ENCODE peak calls at places on chromosomes 2 and 18, in ten cellular contexts. X is naive thymus-derived CD4-positive, alpha-beta T cell; Q is Peyer's patch; W is lower lobe of right lung; P is colonic mucosa; N is PC-9; T is GM23338; F is uterus; U is HL-60; E is esophagus squamous epithelium. K is an unnamed sample.

GRCh38 chr2:191696001-191696400 is 18.1 kb downstream of the NABP1 start:
- DNase-seq in X (no peak), Q (no peak), W (no peak), P (peak), N (no peak), T (no peak), F (no peak), U (no peak), E (no peak), K (no peak)

GRCh38 chr2:55045685-55046221 is 4.5 kb downstream of the RTN4 start:
- DNase-seq in X (no peak), Q (no peak), W (no peak), P (no peak), N (no peak), T (no peak), F (no peak), U (no peak), E (no peak), K (no peak)

GRCh38 chr2:38554973-38555595 is 47.6 kb downstream of the HNRNPLL start:
- DNase-seq in X (no peak), Q (no peak), W (no peak), P (no peak), N (no peak), T (peak), F (no peak), U (no peak), E (no peak), K (no peak)

GRCh38 chr2:37721219-37721600 is 49.8 kb upstream of the CDC42EP3 start:
- DNase-seq in X (no peak), Q (no peak), W (no peak), P (no peak), N (no peak), T (no peak), F (no peak), U (no peak), E (no peak), K (no peak)

GRCh38 chr2:33020883-33021282 is 74.1 kb downstream of the LTBP1 start:
- DNase-seq in X (no peak), Q (no peak), W (no peak), P (no peak), N (no peak), T (no peak), F (no peak), U (no peak), E (no peak), K (no peak)

GRCh38 chr2:225090746-225091145 is 48.5 kb upstream of the DOCK10 start:
- DNase-seq in X (no peak), Q (no peak), W (no peak), P (no peak), N (no peak), T (no peak), F (no peak), U (no peak), E (no peak), K (no peak)

GRCh38 chr2:164430166-164430783 is 191.0 kb downstream of the GRB14 start:
- DNase-seq in X (no peak), Q (no peak), W (no peak), P (peak), N (no peak), T (peak), F (no peak), U (no peak), E (no peak), K (no peak)

GRCh38 chr2:24813645-24814257 is 20.5 kb downstream of the CENPO start:
- DNase-seq in X (no peak), Q (no peak), W (no peak), P (peak), N (no peak), T (no peak), F (peak), U (no peak), E (no peak), K (no peak)

GRCh38 chr2:84906108-84906899 is 848 bp downstream of the TMSB10 start:
- DNase-seq in X (peak), Q (peak), W (peak), P (peak), N (no peak), T (no peak), F (no peak), U (no peak), E (no peak), K (peak)

GRCh38 chr2:60356346-60356745 is 197.1 kb downstream of the BCL11A start:
- DNase-seq in X (no peak), Q (no peak), W (no peak), P (no peak), N (no peak), T (no peak), F (no peak), U (no peak), E (no peak), K (no peak)

GRCh38 chr18:31672628-31673027 is 11.8 kb downstream of the B4GALT6 start:
- DNase-seq in X (no peak), Q (no peak), W (no peak), P (no peak), N (no peak), T (no peak), F (no peak), U (no peak), E (no peak), K (no peak)

GRCh38 chr18:74282359-74283254 is 9.2 kb downstream of the CYB5A start:
- DNase-seq in X (no peak), Q (no peak), W (no peak), P (peak), N (peak), T (peak), F (no peak), U (no peak), E (no peak), K (no peak)

GRCh38 chr2:240871071-240871958 is 2.7 kb downstream of the AGXT start:
- DNase-seq in X (no peak), Q (peak), W (peak), P (no peak), N (no peak), T (no peak), F (no peak), U (no peak), E (no peak), K (no peak)

GRCh38 chr2:200810252-200810650 is 1.5 kb upstream of the BZW1 start:
- DNase-seq in X (no peak), Q (no peak), W (no peak), P (peak), N (peak), T (no peak), F (no peak), U (peak), E (no peak), K (no peak)

GRCh38 chr2:173355132-173355865 is 627 bp downstream of the CDCA7 start:
- DNase-seq in X (no peak), Q (peak), W (peak), P (peak), N (peak), T (peak), F (peak), U (peak), E (no peak), K (peak)

GRCh38 chr18:24078391-24078790 is 60.5 kb upstream of the CABYR start:
- DNase-seq in X (no peak), Q (no peak), W (no peak), P (no peak), N (no peak), T (no peak), F (no peak), U (no peak), E (no peak), K (no peak)

GRCh38 chr18:25678226-25678625 is 326.3 kb upstream of the ZNF521 start:
- DNase-seq in X (no peak), Q (no peak), W (no peak), P (no peak), N (no peak), T (no peak), F (no peak), U (no peak), E (no peak), K (no peak)

GRCh38 chr2:19687260-19687659 is 214.5 kb downstream of the TTC32 start:
- DNase-seq in X (no peak), Q (no peak), W (no peak), P (no peak), N (no peak), T (no peak), F (no peak), U (no peak), E (no peak), K (no peak)

GRCh38 chr2:189570565-189570964 is 10.0 kb downstream of the SLC40A1 start:
- DNase-seq in X (no peak), Q (no peak), W (no peak), P (no peak), N (no peak), T (no peak), F (no peak), U (no peak), E (no peak), K (no peak)

GRCh38 chr2:38030590-38031326 is 45.2 kb downstream of the CYP1B1 start:
- DNase-seq in X (no peak), Q (no peak), W (no peak), P (no peak), N (no peak), T (no peak), F (peak), U (no peak), E (no peak), K (no peak)

GRCh38 chr18:24413148-24413547 is 13.3 kb upstream of the IMPACT start:
- DNase-seq in X (no peak), Q (no peak), W (no peak), P (no peak), N (no peak), T (peak), F (no peak), U (no peak), E (no peak), K (no peak)

GRCh38 chr18:3238742-3239141 is 8.9 kb upstream of the MYL12A start:
- DNase-seq in X (no peak), Q (no peak), W (no peak), P (no peak), N (no peak), T (no peak), F (no peak), U (no peak), E (no peak), K (no peak)

GRCh38 chr2:218953366-218953954 is 6.0 kb upstream of the CDK5R2 start:
- DNase-seq in X (no peak), Q (no peak), W (no peak), P (no peak), N (no peak), T (peak), F (no peak), U (no peak), E (no peak), K (no peak)

GRCh38 chr2:62306751-62307468 is 111.0 kb downstream of the B3GNT2 start:
- DNase-seq in X (no peak), Q (no peak), W (no peak), P (peak), N (peak), T (no peak), F (peak), U (peak), E (no peak), K (peak)

GRCh38 chr2:105038383-105039061 is 653 bp downstream of the MRPS9 start:
- DNase-seq in X (no peak), Q (no peak), W (no peak), P (peak), N (no peak), T (peak), F (peak), U (no peak), E (no peak), K (peak)

GRCh38 chr2:32231959-32232358 is 32.7 kb downstream of the NLRC4 start:
- DNase-seq in X (no peak), Q (no peak), W (no peak), P (no peak), N (peak), T (no peak), F (no peak), U (no peak), E (no peak), K (no peak)

GRCh38 chr18:55324166-55324565 is 263.8 kb downstream of the TCF4 start:
- DNase-seq in X (no peak), Q (no peak), W (no peak), P (no peak), N (no peak), T (no peak), F (no peak), U (no peak), E (no peak), K (no peak)

GRCh38 chr18:23703057-23703986 is 14.1 kb downstream of the LAMA3 start:
- DNase-seq in X (peak), Q (no peak), W (no peak), P (peak), N (peak), T (peak), F (peak), U (peak), E (no peak), K (peak)

GRCh38 chr18:23573948-23574431 is 12.3 kb downstream of the NPC1 start:
- DNase-seq in X (no peak), Q (no peak), W (peak), P (no peak), N (peak), T (peak), F (peak), U (no peak), E (no peak), K (peak)

GRCh38 chr2:219688560-219689445 is 61.4 kb downstream of the SLC4A3 start:
- DNase-seq in X (no peak), Q (no peak), W (no peak), P (no peak), N (peak), T (no peak), F (peak), U (no peak), E (no peak), K (no peak)

GRCh38 chr2:84732897-84733778 is 147.7 kb downstream of the TRABD2A start:
- DNase-seq in X (no peak), Q (no peak), W (no peak), P (no peak), N (no peak), T (no peak), F (no peak), U (no peak), E (no peak), K (no peak)

GRCh38 chr2:144860421-144860820 is 340.5 kb upstream of the ZEB2 start:
- DNase-seq in X (no peak), Q (no peak), W (no peak), P (no peak), N (no peak), T (no peak), F (no peak), U (no peak), E (no peak), K (no peak)

GRCh38 chr2:31129835-31130561 is 8.2 kb downstream of the GALNT14 start:
- DNase-seq in X (no peak), Q (no peak), W (no peak), P (no peak), N (no peak), T (peak), F (no peak), U (no peak), E (no peak), K (no peak)

GRCh38 chr2:64646007-64646880 is 7.5 kb downstream of the SERTAD2 start:
- DNase-seq in X (peak), Q (peak), W (peak), P (peak), N (peak), T (peak), F (peak), U (peak), E (no peak), K (peak)

GRCh38 chr2:72969706-72970105 is 52.4 kb downstream of the EMX1 start:
- DNase-seq in X (no peak), Q (no peak), W (no peak), P (no peak), N (no peak), T (no peak), F (no peak), U (no peak), E (no peak), K (no peak)

GRCh38 chr18:2986150-2986865 is 26.6 kb downstream of the LPIN2 start:
- DNase-seq in X (no peak), Q (no peak), W (no peak), P (no peak), N (no peak), T (no peak), F (no peak), U (no peak), E (no peak), K (no peak)

GRCh38 chr18:23880931-23881330 is 133.6 kb upstream of the TTC39C start:
- DNase-seq in X (no peak), Q (no peak), W (no peak), P (no peak), N (no peak), T (no peak), F (no peak), U (no peak), E (no peak), K (no peak)

GRCh38 chr2:160411955-160412354 is 81.7 kb downstream of the RBMS1 start:
- DNase-seq in X (no peak), Q (no peak), W (no peak), P (no peak), N (no peak), T (no peak), F (no peak), U (no peak), E (no peak), K (no peak)
- H3K27ac ChIP-seq in X (peak), Q (no peak), W (peak), P (no peak), N (peak), T (no peak), F (peak), U (no peak), E (peak), K (peak)

DNA sequence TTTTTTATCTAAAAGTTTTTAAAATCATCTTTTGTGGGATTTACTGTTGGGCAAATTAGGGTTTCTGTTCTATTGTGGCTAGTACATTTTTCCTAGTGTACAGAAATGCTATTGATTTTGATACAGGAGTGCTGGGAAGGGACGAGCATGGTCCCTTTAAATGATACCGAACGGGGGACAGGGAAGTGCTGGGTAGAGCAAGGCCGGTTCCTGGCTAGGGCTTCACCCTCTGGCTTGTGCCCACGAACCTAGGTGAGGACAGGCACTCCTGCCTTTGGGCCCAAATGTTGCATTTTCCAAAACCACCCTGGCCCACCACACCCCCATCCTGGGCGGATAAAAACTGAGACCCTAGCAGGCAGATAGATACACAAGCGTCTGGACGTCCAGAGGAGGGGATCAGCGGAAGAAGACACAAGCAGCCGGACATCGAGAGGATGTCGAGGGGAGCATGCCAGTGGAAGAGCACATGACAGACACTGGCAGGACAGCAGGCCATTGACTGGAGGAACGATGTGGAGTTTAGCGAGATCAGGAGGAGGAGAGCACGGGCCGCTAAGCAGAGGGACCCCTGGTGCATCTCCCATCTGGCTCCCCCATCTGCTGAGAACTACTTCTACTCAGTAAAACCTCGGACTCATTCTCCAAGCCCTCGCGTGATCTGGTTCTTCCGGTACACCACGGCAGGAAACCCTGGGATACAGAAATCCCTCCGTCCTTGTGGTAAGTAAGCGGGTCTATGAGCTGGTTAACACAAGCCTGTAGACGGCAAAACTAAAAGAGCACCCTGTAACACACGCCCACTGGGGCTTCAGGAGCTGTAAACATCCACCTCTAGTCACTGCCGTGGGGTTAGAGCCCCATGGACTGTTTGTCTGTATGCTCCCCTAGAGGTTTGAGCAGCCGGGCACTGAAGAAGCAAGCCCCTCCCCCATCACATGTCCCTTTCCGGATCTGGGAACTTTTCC is 13.5 kb upstream of the CALCRL start:
- DNase-seq in X (no peak), Q (peak), W (peak), P (no peak), N (no peak), T (peak), F (no peak), U (no peak), E (no peak), K (no peak)
- H3K4me3 ChIP-seq in X (no peak), Q (peak), W (peak), P (no peak), N (no peak), T (peak), F (peak), U (no peak), E (peak), K (no peak)

GRCh38 chr2:150472122-150472899 is 15.2 kb downstream of the RND3 start:
- DNase-seq in X (no peak), Q (peak), W (peak), P (peak), N (peak), T (no peak), F (no peak), U (no peak), E (no peak), K (no peak)

GRCh38 chr2:150475479-150476212 is 11.8 kb downstream of the RND3 start:
- DNase-seq in X (no peak), Q (no peak), W (no peak), P (no peak), N (no peak), T (no peak), F (no peak), U (no peak), E (no peak), K (no peak)

GRCh38 chr2:150474326-150475074 is 13.0 kb downstream of the RND3 start:
- DNase-seq in X (no peak), Q (no peak), W (no peak), P (no peak), N (no peak), T (no peak), F (no peak), U (no peak), E (no peak), K (no peak)

GRCh38 chr2:150476213-150476740 is 11.2 kb downstream of the RND3 start:
- DNase-seq in X (no peak), Q (no peak), W (no peak), P (no peak), N (no peak), T (no peak), F (no peak), U (no peak), E (no peak), K (no peak)

DNA sequence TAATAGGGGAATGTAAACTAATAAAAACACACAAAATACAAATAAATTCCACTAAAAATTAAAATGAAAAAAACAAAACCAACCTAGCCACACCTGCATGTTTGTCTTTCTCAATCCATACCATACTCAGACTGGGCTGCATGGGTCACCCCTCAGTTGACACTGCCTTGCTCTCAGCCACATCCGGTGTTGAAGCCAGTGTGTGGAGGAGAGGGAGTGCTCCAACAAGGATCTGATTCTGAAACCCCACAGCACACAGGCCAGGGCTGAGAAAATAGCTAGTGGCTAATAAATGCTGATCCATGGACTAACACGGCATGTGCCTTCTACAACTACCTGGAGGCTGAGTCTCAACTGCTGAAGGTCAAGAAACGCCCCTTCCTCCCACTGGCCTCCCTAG is 13.7 kb downstream of the RND3 start:
- DNase-seq in X (no peak), Q (no peak), W (no peak), P (no peak), N (no peak), T (no peak), F (no peak), U (no peak), E (no peak), K (no peak)
- H3K27ac ChIP-seq in X (no peak), Q (peak), W (no peak), P (peak), N (peak), T (no peak), F (no peak), U (no peak), E (peak), K (no peak)

GRCh38 chr18:78559584-78559983 is 420.0 kb upstream of the SALL3 start:
- DNase-seq in X (no peak), Q (no peak), W (no peak), P (no peak), N (no peak), T (no peak), F (no peak), U (no peak), E (no peak), K (no peak)

GRCh38 chr18:78562446-78563020 is 417.1 kb upstream of the SALL3 start:
- DNase-seq in X (no peak), Q (no peak), W (no peak), P (no peak), N (no peak), T (no peak), F (no peak), U (no peak), E (no peak), K (no peak)

GRCh38 chr18:78563110-78563509 is 416.5 kb upstream of the SALL3 start:
- DNase-seq in X (no peak), Q (no peak), W (no peak), P (no peak), N (no peak), T (no peak), F (no peak), U (no peak), E (no peak), K (no peak)

GRCh38 chr18:78564030-78564429 is 415.6 kb upstream of the SALL3 start:
- DNase-seq in X (no peak), Q (no peak), W (no peak), P (no peak), N (no peak), T (no peak), F (no peak), U (no peak), E (no peak), K (no peak)

GRCh38 chr18:78561757-78562445 is 417.7 kb upstream of the SALL3 start:
- DNase-seq in X (no peak), Q (no peak), W (no peak), P (no peak), N (no peak), T (no peak), F (no peak), U (no peak), E (no peak), K (no peak)
- H3K4me3 ChIP-seq in X (no peak), Q (no peak), W (no peak), P (no peak), N (no peak), T (no peak), F (no peak), U (no peak), E (no peak), K (no peak)

GRCh38 chr2:172084734-172085459 is 410 bp upstream of the DLX1 start:
- DNase-seq in X (peak), Q (peak), W (peak), P (peak), N (peak), T (peak), F (peak), U (peak), E (peak), K (no peak)
- H3K27ac ChIP-seq in X (no peak), Q (no peak), W (no peak), P (no peak), N (no peak), T (no peak), F (no peak), U (peak), E (no peak), K (no peak)

K was measured in CD4-positive, alpha-beta memory T cell.